ENCODE peak calls at places on chromosomes 2 and 18, in five cellular contexts. D is LoVo; N is left ventricle myocardium inferior; C is stimulated activated CD4-positive, alpha-beta T cell treated with anti-CD3 and anti-CD28 coated beads, Interleukin-2, amount 100 ng/mL, for 48 hours; G is AG08396. X is an unnamed sample.

GRCh38 chr18:42640160-42640559 is 475.3 kb downstream of the RIT2 start:
- DNase-seq in D (peak), N (no peak), C (no peak), G (no peak), X (no peak)

GRCh38 chr2:62382122-62382521 is 123.9 kb downstream of the TMEM17 start:
- DNase-seq in D (no peak), N (no peak), C (no peak), G (no peak), X (no peak)

GRCh38 chr2:25521665-25522387 is 151.6 kb downstream of the DTNB start:
- DNase-seq in D (peak), N (no peak), C (peak), G (peak), X (peak)

GRCh38 chr2:100142393-100142792 is at the start of gene AFF3:
- DNase-seq in D (no peak), N (no peak), C (peak), G (no peak), X (no peak)

GRCh38 chr18:78090584-78090983 is 840.9 kb downstream of the GALR1 start:
- DNase-seq in D (no peak), N (no peak), C (no peak), G (no peak), X (no peak)

GRCh38 chr18:59779979-59780378 is 82.8 kb upstream of the CCBE1 start:
- DNase-seq in D (peak), N (no peak), C (no peak), G (peak), X (no peak)

GRCh38 chr2:70939001-70939846 is 3.5 kb downstream of the ATP6V1B1 start:
- DNase-seq in D (no peak), N (no peak), C (no peak), G (no peak), X (no peak)

GRCh38 chr2:240567872-240568677 is at the start of gene RNPEPL1:
- DNase-seq in D (peak), N (peak), C (no peak), G (peak), X (no peak)

GRCh38 chr2:14632133-14632936 is at the start of gene LRATD1:
- DNase-seq in D (peak), N (peak), C (no peak), G (peak), X (peak)

GRCh38 chr2:441258-442023 is 153.6 kb upstream of the ALKAL2 start:
- DNase-seq in D (no peak), N (no peak), C (no peak), G (no peak), X (no peak)

GRCh38 chr18:76859474-76860339 is 37.4 kb downstream of the ZNF236 start:
- DNase-seq in D (no peak), N (no peak), C (peak), G (no peak), X (no peak)

GRCh38 chr2:43754180-43754579 is 19.7 kb upstream of the DYNC2LI1 start:
- DNase-seq in D (no peak), N (no peak), C (no peak), G (no peak), X (no peak)

GRCh38 chr2:128414351-128414750 is 95.7 kb upstream of the HS6ST1 start:
- DNase-seq in D (no peak), N (no peak), C (no peak), G (no peak), X (no peak)

GRCh38 chr18:11042247-11042646 is 107.1 kb downstream of the PIEZO2 start:
- DNase-seq in D (no peak), N (no peak), C (no peak), G (no peak), X (no peak)

GRCh38 chr2:149701241-149701640 is 113.7 kb upstream of the MMADHC start:
- DNase-seq in D (no peak), N (no peak), C (no peak), G (no peak), X (no peak)

GRCh38 chr2:163812926-163813520 is 77.2 kb upstream of the FIGN start:
- DNase-seq in D (no peak), N (no peak), C (no peak), G (no peak), X (no peak)

GRCh38 chr18:78087338-78087737 is 837.7 kb downstream of the GALR1 start:
- DNase-seq in D (no peak), N (no peak), C (no peak), G (no peak), X (no peak)

GRCh38 chr2:120886967-120887672 is 151.5 kb downstream of the GLI2 start:
- DNase-seq in D (no peak), N (no peak), C (no peak), G (no peak), X (no peak)

GRCh38 chr2:1990724-1991123 is 246.4 kb upstream of the PXDN start:
- DNase-seq in D (no peak), N (peak), C (no peak), G (no peak), X (no peak)

GRCh38 chr2:105634198-105634597 is 110.5 kb upstream of the NCK2 start:
- DNase-seq in D (no peak), N (no peak), C (no peak), G (no peak), X (no peak)

GRCh38 chr2:45741451-45741850 is 90.0 kb downstream of the PRKCE start:
- DNase-seq in D (no peak), N (peak), C (no peak), G (no peak), X (no peak)

X was measured in GM04504.